ENCODE peak calls at places on chromosome 6, in nine cellular contexts. O, V, U, Q, R, Z, D, B and N are unnamed samples.

GRCh38 chr6:138036111-138036510 is 71.1 kb downstream of the PERP start:
- DNase-seq in O (no peak), V (no peak), U (no peak), Q (no peak), R (no peak), Z (no peak), D (peak), B (no peak), N (no peak)

GRCh38 chr6:155219299-155219698 is 44.5 kb upstream of the CLDN20 start:
- DNase-seq in O (no peak), V (no peak), U (no peak), Q (no peak), R (no peak), Z (no peak), D (no peak), B (no peak), N (no peak)

GRCh38 chr6:119978274-119978889 is 628.8 kb upstream of the MAN1A1 start:
- DNase-seq in O (peak), V (no peak), U (no peak), Q (no peak), R (peak), Z (peak), D (no peak), B (peak), N (peak)

GRCh38 chr6:148144917-148145521 is 197.6 kb upstream of the SASH1 start:
- DNase-seq in O (peak), V (peak), U (peak), Q (peak), R (peak), Z (peak), D (peak), B (peak), N (peak)

GRCh38 chr6:12870033-12870432 is 153.5 kb downstream of the PHACTR1 start:
- DNase-seq in O (no peak), V (no peak), U (no peak), Q (no peak), R (no peak), Z (no peak), D (no peak), B (no peak), N (no peak)

GRCh38 chr6:72464246-72464645 is 157.6 kb upstream of the KCNQ5 start:
- DNase-seq in O (no peak), V (no peak), U (no peak), Q (no peak), R (no peak), Z (no peak), D (no peak), B (no peak), N (peak)

GRCh38 chr6:43966374-43966658 is 160.9 kb downstream of the MRPL14 start:
- DNase-seq in O (no peak), V (no peak), U (no peak), Q (no peak), R (no peak), Z (no peak), D (no peak), B (no peak), N (no peak)

GRCh38 chr6:44593539-44593944 is 206.0 kb downstream of the CDC5L start:
- DNase-seq in O (peak), V (peak), U (peak), Q (peak), R (peak), Z (peak), D (no peak), B (peak), N (peak)

GRCh38 chr6:162069995-162070394 is 657.6 kb downstream of the PRKN start:
- DNase-seq in O (no peak), V (no peak), U (no peak), Q (no peak), R (no peak), Z (no peak), D (no peak), B (no peak), N (no peak)